ENCODE peak calls at places on chromosomes 5 and 9, in five cellular contexts. V is right lobe of liver, X is kidney, I is neural crest cell, F is B cell. N is an unnamed sample.

GRCh38 chr5:64635056-64635686 is 55.1 kb upstream of the SHISAL2B start:
- DNase-seq in V (no peak), X (no peak), I (no peak), F (no peak), N (no peak)

GRCh38 chr5:157860898-157861894 is 2.3 kb upstream of the CLINT1 start:
- DNase-seq in V (peak), X (no peak), I (no peak), F (no peak), N (no peak)

GRCh38 chr9:89418882-89419641 is 78.9 kb downstream of the SEMA4D start:
- DNase-seq in V (no peak), X (no peak), I (no peak), F (peak), N (no peak)

GRCh38 chr5:37090781-37091180 is 158.4 kb downstream of the CPLANE1 start:
- DNase-seq in V (no peak), X (no peak), I (no peak), F (no peak), N (no peak)

GRCh38 chr5:150710165-150710564 is 9.3 kb upstream of the RBM22 start:
- DNase-seq in V (no peak), X (no peak), I (no peak), F (no peak), N (no peak)

GRCh38 chr9:130627896-130628792 is 36.2 kb upstream of the PRDM12 start:
- DNase-seq in V (no peak), X (no peak), I (peak), F (no peak), N (no peak)

GRCh38 chr5:142499591-142500384 is 175.0 kb upstream of the SPRY4 start:
- DNase-seq in V (peak), X (no peak), I (no peak), F (no peak), N (no peak)

GRCh38 chr5:83965431-83965830 is 244.8 kb upstream of the HAPLN1 start:
- DNase-seq in V (no peak), X (no peak), I (no peak), F (no peak), N (no peak)

GRCh38 chr5:66222455-66222854 is 78.4 kb downstream of the SREK1 start:
- DNase-seq in V (no peak), X (no peak), I (no peak), F (no peak), N (no peak)

GRCh38 chr9:89748831-89749499 is 144.2 kb downstream of the GADD45G start:
- DNase-seq in V (no peak), X (peak), I (no peak), F (no peak), N (no peak)

DNA sequence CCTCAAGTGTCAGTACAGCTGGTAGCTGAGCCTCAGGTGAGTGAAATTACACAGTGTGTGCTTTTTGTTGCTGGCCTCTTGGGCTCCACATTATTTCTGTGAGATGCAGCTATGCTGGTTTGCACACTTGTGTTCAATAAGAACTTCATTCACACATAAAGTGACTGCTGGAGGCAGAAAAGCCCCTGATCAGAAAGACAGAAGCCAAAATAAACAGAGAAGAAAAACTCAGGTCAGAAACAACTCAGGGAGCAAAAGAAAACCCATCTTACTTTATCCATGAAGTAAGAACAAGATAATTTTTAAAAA is 15.1 kb downstream of the PNPLA7 start:
- DNase-seq in V (no peak), X (no peak), I (no peak), F (no peak), N (no peak)
- TF ChIP-seq CTCF in V (no peak), X (no peak), I (peak), F (peak), N (peak)

DNA sequence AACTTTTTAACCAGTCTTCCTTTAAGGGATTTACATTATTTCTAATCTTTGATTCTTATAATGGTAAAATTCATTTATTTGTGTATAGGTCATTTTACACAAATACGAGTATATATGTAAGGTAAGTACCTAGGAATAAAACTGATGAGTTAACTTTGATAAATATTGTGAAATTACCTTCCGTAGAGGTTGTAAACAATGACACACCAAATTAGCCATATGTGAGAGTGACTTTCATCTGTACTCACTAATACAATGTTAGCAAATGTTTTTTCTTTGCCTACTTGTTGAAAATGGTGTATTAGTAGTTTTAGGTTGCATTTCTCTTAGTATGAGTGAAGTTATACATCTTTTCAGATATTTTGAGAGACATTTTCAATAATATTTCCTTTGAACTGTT is 42.6 kb upstream of the TSLP start:
- DNase-seq in V (no peak), X (no peak), I (no peak), F (no peak), N (no peak)
- TF ChIP-seq CTCF in V (no peak), X (no peak), I (no peak), F (no peak), N (no peak)

GRCh38 chr5:111697881-111698757 is 58.9 kb downstream of the NREP start:
- DNase-seq in V (no peak), X (no peak), I (no peak), F (no peak), N (no peak)
- TF ChIP-seq CTCF in V (no peak), X (no peak), I (no peak), F (no peak), N (peak)

GRCh38 chr9:127580879-127581278 is 31.2 kb upstream of the STXBP1 start:
- DNase-seq in V (no peak), X (no peak), I (no peak), F (no peak), N (no peak)

GRCh38 chr9:127575875-127576778 is 36.0 kb upstream of the STXBP1 start:
- DNase-seq in V (no peak), X (no peak), I (no peak), F (no peak), N (no peak)

GRCh38 chr9:127578627-127578951 is 33.5 kb upstream of the STXBP1 start:
- DNase-seq in V (no peak), X (no peak), I (no peak), F (no peak), N (no peak)

GRCh38 chr9:127580371-127580770 is 31.7 kb upstream of the STXBP1 start:
- DNase-seq in V (no peak), X (no peak), I (no peak), F (no peak), N (no peak)

DNA sequence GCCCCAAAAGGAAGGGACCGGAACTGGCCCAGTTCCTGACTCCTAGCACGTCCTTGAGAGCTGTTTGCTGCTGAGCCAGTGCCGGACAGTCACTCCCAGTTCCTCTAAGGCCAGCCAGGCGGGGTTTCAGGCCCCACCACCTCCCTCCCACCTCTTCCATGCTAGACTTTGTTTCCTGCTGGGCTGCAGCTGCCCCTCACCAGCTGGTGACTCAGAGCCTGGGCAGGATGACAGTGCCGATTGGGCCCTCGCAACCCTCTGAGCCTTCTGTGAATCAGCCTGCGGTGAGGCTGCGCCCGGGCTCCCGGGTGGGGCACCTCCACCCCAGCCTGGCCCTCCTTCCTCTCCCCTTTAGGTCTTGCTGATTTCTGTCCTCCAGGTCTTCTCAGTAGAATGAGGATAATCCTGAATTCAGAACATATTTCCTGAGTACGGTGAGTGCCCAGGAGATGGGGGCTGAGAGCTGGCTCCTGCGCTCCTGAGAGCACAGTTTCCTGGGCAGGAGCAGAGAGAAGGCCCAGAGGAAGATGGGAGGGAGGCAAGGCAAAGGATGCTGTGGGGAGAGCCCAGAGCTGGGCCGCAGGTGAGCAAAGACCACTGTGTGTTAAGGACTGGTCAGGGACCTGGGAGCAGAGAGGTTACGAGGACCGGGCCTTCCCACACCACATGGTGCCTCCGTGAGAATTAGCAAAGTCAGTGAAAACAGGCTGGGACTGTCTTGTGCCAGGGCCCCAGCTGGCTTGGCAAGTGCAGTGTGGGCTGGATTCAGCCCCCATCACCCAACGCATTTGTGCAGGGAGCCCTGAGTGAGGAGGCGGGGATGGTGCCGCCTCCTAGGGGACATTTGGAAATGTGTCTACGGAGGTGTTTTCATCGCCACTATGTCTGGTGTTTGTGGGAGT is 32.9 kb upstream of the STXBP1 start:
- DNase-seq in V (peak), X (peak), I (no peak), F (no peak), N (no peak)
- TF ChIP-seq CTCF in V (peak), X (no peak), I (peak), F (no peak), N (peak)

GRCh38 chr5:122773615-122774014 is 1.3 kb upstream of the SNX2 start:
- DNase-seq in V (no peak), X (no peak), I (no peak), F (no peak), N (no peak)

GRCh38 chr5:122774861-122775712 is at the start of gene SNX2:
- DNase-seq in V (peak), X (peak), I (peak), F (peak), N (peak)

GRCh38 chr5:122776143-122776542 is 1.3 kb downstream of the SNX2 start:
- DNase-seq in V (no peak), X (no peak), I (no peak), F (no peak), N (no peak)

GRCh38 chr5:122775713-122776084 is 819 bp downstream of the SNX2 start:
- DNase-seq in V (no peak), X (no peak), I (no peak), F (peak), N (no peak)

DNA sequence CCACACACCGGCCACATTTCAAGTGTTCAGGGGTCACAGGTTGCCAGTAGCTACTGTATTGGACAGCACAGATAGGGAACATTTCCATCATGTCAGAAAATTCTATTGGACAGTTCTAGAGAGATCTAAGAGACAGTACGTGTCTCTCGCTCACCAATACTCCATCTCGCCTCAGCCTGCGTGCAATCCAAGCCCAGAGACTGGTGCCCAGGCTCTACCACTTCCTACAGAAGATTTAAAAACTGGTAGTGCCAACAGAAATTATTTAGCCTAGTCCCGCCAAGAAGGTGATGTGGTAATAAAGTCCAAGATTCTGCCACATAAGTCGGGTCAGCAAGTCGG is 390 bp upstream of the SNX2 start:
- DNase-seq in V (no peak), X (no peak), I (no peak), F (no peak), N (no peak)
- TF ChIP-seq CTCF in V (no peak), X (no peak), I (no peak), F (no peak), N (no peak)

GRCh38 chr9:105698348-105698747 is 4.0 kb downstream of the TMEM38B start:
- DNase-seq in V (no peak), X (no peak), I (no peak), F (no peak), N (no peak)
- TF ChIP-seq CTCF in V (no peak), X (no peak), I (no peak), F (no peak), N (no peak)

GRCh38 chr9:17926246-17926645 is 347.4 kb downstream of the SH3GL2 start:
- DNase-seq in V (no peak), X (no peak), I (no peak), F (no peak), N (no peak)
- TF ChIP-seq CTCF in V (no peak), X (no peak), I (no peak), F (no peak), N (no peak)

DNA sequence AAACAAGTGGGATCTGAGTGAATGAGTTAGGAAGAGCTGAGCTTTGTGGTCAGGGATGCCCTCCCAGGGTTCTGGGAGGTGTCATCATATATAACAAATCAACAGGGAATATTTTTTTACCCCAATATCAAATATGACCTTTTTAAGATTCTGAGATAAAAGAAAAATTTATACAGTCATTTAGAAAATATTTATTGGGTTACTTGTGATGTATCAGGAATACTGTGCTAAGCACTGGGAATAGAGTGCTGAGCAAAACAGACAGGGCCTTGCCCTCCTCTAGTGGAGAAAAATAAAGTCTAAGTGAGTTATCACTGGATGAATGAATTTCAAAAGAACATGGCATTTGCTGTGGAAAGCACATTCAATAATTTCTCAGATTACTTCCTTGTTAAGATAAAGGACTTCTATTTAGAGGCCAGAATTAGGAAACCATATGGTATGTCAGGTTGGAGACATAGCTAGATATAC is 102.9 kb downstream of the BOD1 start:
- DNase-seq in V (no peak), X (no peak), I (no peak), F (no peak), N (no peak)
- TF ChIP-seq CTCF in V (no peak), X (no peak), I (no peak), F (no peak), N (peak)

N was measured in chondrocyte.